ENCODE peak calls at places on chromosome 14, in ten cellular contexts. R is AG10803; O is glutamatergic neuron; C is activated CD8-positive, alpha-beta memory T cell treated with anti-CD3 and anti-CD28 coated beads for 1 hour; B is SJSA1; E is EL; T is GM04504; Z is activated CD8-positive, alpha-beta T cell treated with anti-CD3 and anti-CD28 coated beads, Interleukin-2, amount 10 ng/mL, durations not matched to agents 7 days and 5 days; P is memory B cell; D is naive thymus-derived CD8-positive, alpha-beta T cell. K is an unnamed sample.

GRCh38 chr14:89793367-89793716 is 161.2 kb downstream of the EFCAB11 start:
- DNase-seq in R (no peak), O (no peak), C (no peak), B (no peak), E (no peak), T (no peak), Z (no peak), P (no peak), D (no peak), K (no peak)

GRCh38 chr14:68612049-68612448 is 180.8 kb downstream of the ZFP36L1 start:
- DNase-seq in R (peak; percentile 80), O (no peak), C (no peak), B (no peak), E (no peak), T (no peak), Z (no peak), P (no peak), D (no peak), K (no peak)

GRCh38 chr14:68576496-68577244 is 216.2 kb downstream of the ZFP36L1 start:
- DNase-seq in R (peak; percentile 83), O (no peak), C (no peak), B (peak; percentile 62), E (peak; percentile 88), T (no peak), Z (no peak), P (no peak), D (no peak), K (no peak)

GRCh38 chr14:69985456-69985855 is 106.2 kb downstream of the SMOC1 start:
- DNase-seq in R (peak; percentile 25), O (no peak), C (no peak), B (no peak), E (no peak), T (no peak), Z (no peak), P (no peak), D (no peak), K (no peak)

GRCh38 chr14:74524076-74524812 is 30.7 kb downstream of the ISCA2 start:
- DNase-seq in R (peak; percentile 57), O (no peak), C (no peak), B (no peak), E (no peak), T (no peak), Z (no peak), P (no peak), D (no peak), K (no peak)

GRCh38 chr14:33809456-33809855 is 141.4 kb downstream of the EGLN3 start:
- DNase-seq in R (no peak), O (no peak), C (no peak), B (no peak), E (no peak), T (no peak), Z (no peak), P (no peak), D (no peak), K (no peak)

GRCh38 chr14:20035938-20036337 is at the start of gene OR4K13:
- DNase-seq in R (no peak), O (no peak), C (no peak), B (no peak), E (no peak), T (no peak), Z (no peak), P (no peak), D (no peak), K (no peak)

GRCh38 chr14:26870722-26871121 is 272.9 kb upstream of the NOVA1 start:
- DNase-seq in R (no peak), O (no peak), C (no peak), B (no peak), E (no peak), T (no peak), Z (no peak), P (no peak), D (no peak), K (no peak)

GRCh38 chr14:104296388-104297312 is 158.3 kb downstream of the KIF26A start:
- DNase-seq in R (no peak), O (peak; percentile 18), C (no peak), B (no peak), E (no peak), T (no peak), Z (no peak), P (no peak), D (no peak), K (no peak)

GRCh38 chr14:80172380-80173055 is 38.8 kb downstream of the DIO2 start:
- DNase-seq in R (no peak), O (no peak), C (no peak), B (no peak), E (peak; percentile 54), T (no peak), Z (no peak), P (no peak), D (no peak), K (no peak)

GRCh38 chr14:82501554-82501953 is 967.9 kb upstream of the SEL1L start:
- DNase-seq in R (no peak), O (no peak), C (no peak), B (no peak), E (no peak), T (no peak), Z (no peak), P (no peak), D (no peak), K (no peak)

GRCh38 chr14:59103396-59103795 is 85.1 kb upstream of the DAAM1 start:
- DNase-seq in R (peak; percentile 69), O (no peak), C (no peak), B (no peak), E (peak; percentile 49), T (no peak), Z (no peak), P (no peak), D (no peak), K (no peak)

GRCh38 chr14:81148635-81149034 is 72.1 kb downstream of the GTF2A1 start:
- DNase-seq in R (no peak), O (no peak), C (no peak), B (no peak), E (no peak), T (no peak), Z (no peak), P (no peak), D (no peak), K (no peak)

K was measured in cortex of kidney.